ENCODE peak calls at places on chromosomes 12 and 14, in seven cellular contexts. X is stimulated activated CD4-positive, alpha-beta T cell treated with anti-CD3 and anti-CD28 coated beads, TNF-alpha, amount 100 ng/mL, for 48 hours; U is Panc1; W is occipital lobe; Q is substantia nigra; D is non-pigmented ciliary epithelial cell; B is lower lobe of right lung. Y is an unnamed sample.

GRCh38 chr12:116562090-116562489 is 2.9 kb downstream of the MAP1LC3B2 start:
- DNase-seq in U (no peak), B (no peak), D (no peak), Q (no peak), X (no peak), W (no peak), Y (no peak)

GRCh38 chr14:30876692-30877091 is 2.3 kb downstream of the COCH start:
- DNase-seq in D (no peak), U (no peak), X (no peak), B (no peak), Q (no peak), W (no peak), Y (no peak)

GRCh38 chr12:110836291-110836690 is 10.5 kb upstream of the CCDC63 start:
- DNase-seq in Q (no peak), U (no peak), W (no peak), D (no peak), X (no peak), B (no peak), Y (no peak)

GRCh38 chr14:90660865-90661570 is 155.2 kb downstream of the TTC7B start:
- DNase-seq in W (no peak), Q (no peak), X (no peak), D (no peak), B (peak; percentile 86), U (no peak), Y (no peak)

GRCh38 chr12:65121049-65121955 is at the start of gene WIF1:
- DNase-seq in W (peak; percentile 35), X (no peak), B (peak; percentile 84), Q (no peak), D (no peak), U (no peak), Y (no peak)

GRCh38 chr12:3496964-3497363 is 6.0 kb downstream of the PRMT8 start:
- DNase-seq in W (no peak), D (no peak), Q (no peak), B (no peak), U (no peak), X (no peak), Y (peak; percentile 16)

GRCh38 chr12:115910057-115910456 is 367.4 kb downstream of the MED13L start:
- DNase-seq in B (no peak), U (no peak), X (no peak), D (no peak), W (no peak), Q (no peak), Y (no peak)

GRCh38 chr12:96134200-96134599 is 60.0 kb upstream of the ELK3 start:
- DNase-seq in W (no peak), U (no peak), Q (no peak), X (no peak), B (no peak), D (no peak), Y (peak; percentile 24)

GRCh38 chr14:104547310-104547997 is 32.1 kb upstream of the C14orf180 start:
- DNase-seq in U (no peak), X (no peak), B (no peak), W (no peak), D (no peak), Q (no peak), Y (no peak)

GRCh38 chr14:102418853-102419240 is 56.1 kb downstream of the TECPR2 start:
- DNase-seq in B (no peak), X (no peak), D (no peak), Q (no peak), W (peak; percentile 74), U (no peak), Y (no peak)

GRCh38 chr14:50874842-50875241 is 3.0 kb downstream of the ABHD12B start:
- DNase-seq in B (no peak), D (no peak), X (no peak), Q (no peak), U (no peak), W (no peak), Y (no peak)

GRCh38 chr12:77243345-77243744 is 178.0 kb upstream of the E2F7 start:
- DNase-seq in W (no peak), U (no peak), D (no peak), X (no peak), Q (no peak), B (no peak), Y (no peak)

GRCh38 chr14:67187210-67187609 is 2.0 kb upstream of the GARIN2 start:
- DNase-seq in D (peak; percentile 52), U (peak; percentile 74), B (no peak), X (no peak), W (peak; percentile 2), Q (no peak), Y (peak; percentile 83)

GRCh38 chr14:88194531-88194930 is 128.5 kb downstream of the KCNK10 start:
- DNase-seq in W (no peak), B (no peak), Q (no peak), U (no peak), X (no peak), D (no peak), Y (no peak)

GRCh38 chr12:25694072-25694471 is 141.0 kb upstream of the LMNTD1 start:
- DNase-seq in W (no peak), D (peak; percentile 86), X (no peak), B (no peak), U (no peak), Q (no peak), Y (no peak)